ENCODE peak calls at places on chromosomes 13 and 19, in five cellular contexts. Q is mesenchymal stem cell, U is IMR-90, Z is neuronal stem cell, R is H1. I is an unnamed sample.

GRCh38 chr13:99993660-99994455 is 12.3 kb downstream of the ZIC2 start:
- DNase-seq in Q (no peak), U (no peak), Z (peak; percentile 35), R (no peak), I (no peak)

GRCh38 chr13:47708386-47708785 is 292.7 kb downstream of the SUCLA2 start:
- DNase-seq in Q (peak; percentile 80), U (peak; percentile 49), Z (no peak), R (no peak), I (no peak)

GRCh38 chr13:105442941-105443340 is 1092.5 kb downstream of the EFNB2 start:
- DNase-seq in Q (peak; percentile 99), U (peak; percentile 100), Z (no peak), R (no peak), I (peak; percentile 40)

GRCh38 chr19:50326101-50326664 is 3.0 kb downstream of the KCNC3 start:
- DNase-seq in Q (no peak), U (no peak), Z (no peak), R (no peak), I (no peak)

GRCh38 chr19:42284641-42285341 is 15.7 kb downstream of the CIC start:
- DNase-seq in Q (peak; percentile 28), U (no peak), Z (peak; percentile 29), R (no peak), I (peak; percentile 46)

GRCh38 chr13:112727581-112727980 is 37.7 kb downstream of the ATP11A start:
- DNase-seq in Q (no peak), U (no peak), Z (no peak), R (no peak), I (no peak)

GRCh38 chr19:33130433-33130832 is 1.5 kb upstream of the WDR88 start:
- DNase-seq in Q (no peak), U (no peak), Z (no peak), R (no peak), I (no peak)

GRCh38 chr19:41587838-41588210 is 11.9 kb downstream of the CEACAM21 start:
- DNase-seq in Q (no peak), U (no peak), Z (no peak), R (no peak), I (no peak)

GRCh38 chr19:34539396-34539795 is 57.8 kb downstream of the WTIP start:
- DNase-seq in Q (no peak), U (no peak), Z (no peak), R (no peak), I (no peak)

DNA sequence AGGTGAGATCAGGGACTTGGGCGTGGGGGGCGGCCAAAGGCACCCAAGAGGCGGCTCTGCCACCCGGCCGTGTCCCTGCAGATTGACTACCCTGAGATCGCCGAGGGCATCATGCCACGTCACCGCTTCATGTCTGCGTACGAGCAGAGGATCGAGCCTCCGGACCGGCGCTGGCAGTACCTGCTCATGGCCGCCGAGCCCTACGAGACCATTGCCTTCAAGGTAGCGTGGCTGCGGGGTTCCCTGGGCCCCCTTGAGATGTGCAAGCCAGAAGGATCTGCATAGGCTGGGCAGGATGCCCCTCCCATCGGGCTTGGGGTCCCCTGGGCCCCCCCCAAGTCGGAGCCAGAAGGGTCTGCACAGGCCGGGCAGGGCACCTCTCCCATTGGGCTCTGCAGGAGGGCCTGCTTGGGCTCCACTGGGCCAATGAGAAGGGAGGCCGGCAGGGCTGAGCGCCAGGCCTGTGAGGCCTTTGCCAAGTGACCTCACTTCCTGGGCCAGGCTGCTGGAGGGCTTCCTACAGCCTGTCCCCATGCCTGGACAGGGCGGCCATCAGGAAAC is 2.2 kb upstream of the AMH start:
- DNase-seq in Q (no peak), U (peak; percentile 35), Z (no peak), R (no peak), I (no peak)
- H3K36me3 ChIP-seq in Q (peaks cover 100% of the 10 kb centered on the region), U (peaks cover 57% of the 10 kb centered on the region), Z (peaks cover 44% of the 10 kb centered on the region), R (peaks cover 44% of the 10 kb centered on the region), I (peaks cover 18% of the 10 kb centered on the region)

GRCh38 chr19:1172353-1173159 is 1.5 kb downstream of the SBNO2 start:
- DNase-seq in Q (peak; percentile 78), U (peak; percentile 48), Z (no peak), R (no peak), I (peak; percentile 65)
- H3K4me1 ChIP-seq in Q (peaks cover 67% of the 10 kb centered on the region), U (peaks cover 42% of the 10 kb centered on the region), Z (peaks cover 19% of the 10 kb centered on the region), R (peaks cover 21% of the 10 kb centered on the region), I (peaks cover 2% of the 10 kb centered on the region)

GRCh38 chr19:7645159-7645558 is 8.2 kb downstream of the STXBP2 start:
- DNase-seq in Q (no peak), U (no peak), Z (no peak), R (no peak), I (no peak)
- H2BK15ac ChIP-seq in Q (no peak overlapping the region), U (no peak overlapping the region), Z (no peak overlapping the region), R (no peak overlapping the region), I (no peak overlapping the region)

GRCh38 chr19:6248856-6249255 is 30.9 kb downstream of the MLLT1 start:
- DNase-seq in Q (no peak), U (no peak), Z (no peak), R (no peak), I (no peak)

GRCh38 chr19:6246174-6247006 is 33.4 kb downstream of the MLLT1 start:
- DNase-seq in Q (no peak), U (no peak), Z (no peak), R (no peak), I (no peak)

GRCh38 chr19:6249296-6249695 is 30.5 kb downstream of the MLLT1 start:
- DNase-seq in Q (peak; percentile 13), U (peak; percentile 49), Z (no peak), R (no peak), I (no peak)

GRCh38 chr19:6248341-6248740 is 31.4 kb downstream of the MLLT1 start:
- DNase-seq in Q (no peak), U (no peak), Z (no peak), R (no peak), I (no peak)

GRCh38 chr19:6247007-6247288 is 32.8 kb downstream of the MLLT1 start:
- DNase-seq in Q (no peak), U (no peak), Z (no peak), R (no peak), I (no peak)
- H3K36me3 ChIP-seq in Q (peaks cover 19% of the 10 kb centered on the region), U (peaks cover 13% of the 10 kb centered on the region), Z (peaks cover 3% of the 10 kb centered on the region), R (no peaks in the 10 kb centered on the region), I (peaks cover 2% of the 10 kb centered on the region)

GRCh38 chr19:8641221-8641907 is 10.9 kb downstream of the NFILZ start:
- DNase-seq in Q (no peak), U (no peak), Z (no peak), R (no peak), I (no peak)
- H3K4me1 ChIP-seq in Q (peaks cover 15% of the 10 kb centered on the region), U (peaks cover 6% of the 10 kb centered on the region), Z (no peaks in the 10 kb centered on the region), R (no peaks in the 10 kb centered on the region), I (no peaks in the 10 kb centered on the region)

GRCh38 chr19:15453091-15453498 is 3.3 kb upstream of the WIZ start:
- DNase-seq in Q (peak; percentile 48), U (no peak), Z (no peak), R (no peak), I (no peak)
- H2BK15ac ChIP-seq in Q (peak overlapping the region; percentile 13), U (no peak overlapping the region), Z (peak overlapping the region; percentile 20), R (no peak overlapping the region), I (no peak overlapping the region)

GRCh38 chr19:17775991-17776803 is 18.7 kb upstream of the B3GNT3 start:
- DNase-seq in Q (no peak), U (peak; percentile 6), Z (no peak), R (no peak), I (no peak)
- H3K36me3 ChIP-seq in Q (no peaks in the 10 kb centered on the region), U (no peaks in the 10 kb centered on the region), Z (peaks cover 3% of the 10 kb centered on the region), R (no peaks in the 10 kb centered on the region), I (no peaks in the 10 kb centered on the region)

GRCh38 chr19:10233946-10234345 is 2.8 kb upstream of the S1PR2 start:
- DNase-seq in Q (no peak), U (no peak), Z (no peak), R (no peak), I (no peak)

GRCh38 chr19:10235003-10235402 is 3.9 kb upstream of the S1PR2 start:
- DNase-seq in Q (no peak), U (no peak), Z (no peak), R (no peak), I (no peak)

GRCh38 chr19:10243606-10244005 is 8.4 kb upstream of the MRPL4 start:
- DNase-seq in Q (no peak), U (no peak), Z (no peak), R (no peak), I (no peak)

GRCh38 chr19:10237702-10238101 is 6.6 kb upstream of the S1PR2 start:
- DNase-seq in Q (no peak), U (no peak), Z (no peak), R (no peak), I (no peak)

DNA sequence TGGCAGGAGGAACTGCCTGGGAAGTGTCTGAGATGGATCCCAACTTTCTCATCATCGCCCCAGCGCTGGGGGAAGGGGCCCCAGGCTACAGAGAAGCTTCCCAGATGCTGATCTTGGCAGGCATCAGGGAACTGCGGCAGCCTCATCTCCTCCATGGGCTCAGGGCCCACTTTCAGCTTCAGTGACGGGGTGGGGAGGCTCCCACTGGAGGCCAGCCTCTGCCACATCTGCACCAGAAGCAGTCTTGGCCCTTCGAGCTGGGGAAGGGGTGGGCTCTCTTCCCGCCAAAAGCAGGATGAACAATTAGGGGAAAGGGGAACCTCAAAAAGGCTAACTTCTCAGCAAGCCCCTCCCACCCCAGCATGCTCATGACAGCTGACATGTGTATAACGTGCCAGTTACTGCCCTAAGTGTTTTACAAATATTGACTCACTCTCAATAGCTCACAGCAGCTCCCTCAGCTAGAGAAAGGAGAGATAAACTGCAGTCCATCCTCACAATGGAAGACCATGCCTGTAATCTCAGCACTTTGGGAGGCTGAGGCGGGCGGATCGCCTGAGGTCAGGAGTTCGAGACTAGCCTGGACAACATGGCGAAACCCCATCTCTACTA is 7.1 kb upstream of the S1PR2 start:
- DNase-seq in Q (peak; percentile 36), U (peak; percentile 91), Z (no peak), R (no peak), I (no peak)
- H3K4me1 ChIP-seq in Q (peaks cover 11% of the 10 kb centered on the region), U (peaks cover 12% of the 10 kb centered on the region), Z (no peaks in the 10 kb centered on the region), R (peaks cover 7% of the 10 kb centered on the region), I (no peaks in the 10 kb centered on the region)